ENCODE peak calls at places on chromosomes 11 and 22, in five cellular contexts. V is AG09319; O is fibroblast of mammary gland; F is stimulated activated CD8-positive, alpha-beta memory T cell treated with anti-CD3 and anti-CD28 coated beads, Interleukin-15, amount 100 ng/mL, for 48 hours; B is SJSA1. L is an unnamed sample.

GRCh38 chr11:2325123-2325522 is 23.3 kb downstream of the TSPAN32 start:
- DNase-seq in V (no peak), O (no peak), F (no peak), B (no peak), L (no peak)

GRCh38 chr22:35783943-35784614 is 66.4 kb downstream of the APOL5 start:
- DNase-seq in V (no peak), O (peak), F (no peak), B (no peak), L (no peak)

GRCh38 chr11:1296287-1296686 is 13.1 kb downstream of the TOLLIP start:
- DNase-seq in V (no peak), O (no peak), F (no peak), B (no peak), L (no peak)

GRCh38 chr11:128928400-128928799 is 14.3 kb downstream of the TP53AIP1 start:
- DNase-seq in V (no peak), O (no peak), F (no peak), B (no peak), L (no peak)

GRCh38 chr11:32421992-32422391 is 13.3 kb downstream of the WT1 start:
- DNase-seq in V (no peak), O (no peak), F (no peak), B (no peak), L (no peak)

GRCh38 chr11:60880635-60881282 is 13.4 kb downstream of the ZP1 start:
- DNase-seq in V (no peak), O (no peak), F (no peak), B (no peak), L (no peak)

GRCh38 chr11:43643898-43644625 is 36.5 kb upstream of the HSD17B12 start:
- DNase-seq in V (peak), O (peak), F (peak), B (peak), L (peak)

GRCh38 chr22:35627267-35628041 is 10.3 kb upstream of the MB start:
- DNase-seq in V (peak), O (peak), F (no peak), B (peak), L (peak)

L was measured in HCEC 1CT.